ENCODE peak calls at places on chromosome 3, in ten cellular contexts. Y is lower lobe of right lung; O is OCI-LY7; H is CD4-positive, alpha-beta memory T cell; J is ovary; N is sigmoid colon; U is neuronal stem cell; R is adrenal gland; P is heart right ventricle; T is psoas muscle. S is an unnamed sample.

GRCh38 chr3:14410501-14411165 is 8.2 kb downstream of the SLC6A6 start:
- DNase-seq in U (no peak), T (no peak), Y (peak; percentile 76), N (no peak), P (no peak), H (no peak), R (peak; percentile 93), J (no peak), O (peak; percentile 62), S (peak; percentile 74)

GRCh38 chr3:11085078-11085840 is 69.0 kb upstream of the HRH1 start:
- DNase-seq in N (no peak), Y (no peak), P (no peak), T (no peak), H (no peak), J (no peak), U (no peak), O (no peak), R (no peak), S (no peak)

GRCh38 chr3:137065381-137065780 is 107.6 kb downstream of the IL20RB start:
- DNase-seq in P (no peak), Y (no peak), N (no peak), O (no peak), R (no peak), H (no peak), U (no peak), T (no peak), J (no peak), S (peak; percentile 43)

GRCh38 chr3:151787626-151788025 is 26.3 kb upstream of the AADAC start:
- DNase-seq in J (no peak), Y (no peak), P (no peak), U (no peak), H (no peak), T (no peak), O (no peak), R (no peak), N (no peak), S (no peak)

GRCh38 chr3:169668081-169668956 is 4.8 kb upstream of the MECOM start:
- DNase-seq in O (no peak), H (peak; percentile 11), P (peak; percentile 50), T (peak; percentile 62), U (peak; percentile 52), R (no peak), Y (peak; percentile 68), N (no peak), J (peak; percentile 33), S (no peak)

GRCh38 chr3:137647179-137647578 is 116.9 kb upstream of the SOX14 start:
- DNase-seq in U (no peak), H (no peak), Y (no peak), O (no peak), J (no peak), T (no peak), N (no peak), P (no peak), R (no peak), S (no peak)

GRCh38 chr3:181066688-181067087 is 77.2 kb upstream of the DNAJC19 start:
- DNase-seq in U (no peak), N (no peak), T (no peak), O (no peak), R (no peak), Y (no peak), P (no peak), J (no peak), H (no peak), S (no peak)

GRCh38 chr3:10162147-10162546 is 2.6 kb upstream of the IRAK2 start:
- DNase-seq in J (no peak), N (no peak), R (no peak), T (no peak), O (peak; percentile 45), U (no peak), H (no peak), Y (no peak), P (no peak), S (no peak)

GRCh38 chr3:188241072-188241471 is 87.1 kb downstream of the LPP start:
- DNase-seq in R (no peak), O (peak; percentile 62), H (no peak), Y (no peak), N (peak; percentile 85), U (no peak), P (peak; percentile 32), J (peak; percentile 53), T (peak; percentile 89), S (no peak)

GRCh38 chr3:37554364-37554763 is 307.3 kb upstream of the CTDSPL start:
- DNase-seq in R (no peak), P (no peak), O (no peak), N (no peak), J (no peak), T (no peak), H (no peak), Y (no peak), U (no peak), S (no peak)

GRCh38 chr3:136353461-136353860 is 103.3 kb downstream of the PCCB start:
- DNase-seq in J (no peak), N (no peak), T (no peak), R (no peak), P (no peak), O (no peak), Y (no peak), U (no peak), H (no peak), S (no peak)

GRCh38 chr3:57094606-57095005 is 34.1 kb downstream of the SPATA12 start:
- DNase-seq in P (no peak), H (no peak), N (no peak), Y (no peak), J (no peak), O (no peak), T (no peak), U (no peak), R (no peak), S (no peak)

GRCh38 chr3:195160257-195160898 is 110.6 kb downstream of the XXYLT1 start:
- DNase-seq in N (no peak), O (no peak), R (no peak), P (no peak), Y (no peak), T (no peak), U (no peak), H (no peak), J (no peak), S (no peak)

GRCh38 chr3:43613980-43614379 is 7.8 kb downstream of the ANO10 start:
- DNase-seq in N (no peak), U (no peak), P (no peak), R (no peak), O (no peak), J (no peak), Y (no peak), T (no peak), H (no peak), S (no peak)
- H3K4me1 ChIP-seq in N (no peaks in the 10 kb centered on the region), U (no peaks in the 10 kb centered on the region), P (no peaks in the 10 kb centered on the region), R (no peaks in the 10 kb centered on the region), O (no peaks in the 10 kb centered on the region), J (no peaks in the 10 kb centered on the region), Y (no peaks in the 10 kb centered on the region), T (peaks cover 10% of the 10 kb centered on the region), H (no peaks in the 10 kb centered on the region), S (peaks cover 2% of the 10 kb centered on the region)

GRCh38 chr3:159858650-159859049 is 130.0 kb upstream of the IL12A start:
- DNase-seq in P (no peak), N (no peak), U (no peak), O (no peak), Y (no peak), H (no peak), R (no peak), T (no peak), J (no peak), S (no peak)

GRCh38 chr3:159860727-159861126 is 127.9 kb upstream of the IL12A start:
- DNase-seq in Y (no peak), T (no peak), H (no peak), U (no peak), N (no peak), J (no peak), P (no peak), R (no peak), O (peak; percentile 4), S (no peak)

GRCh38 chr3:159860269-159860668 is 128.4 kb upstream of the IL12A start:
- DNase-seq in O (no peak), H (no peak), Y (no peak), J (no peak), R (no peak), T (no peak), U (no peak), N (no peak), P (no peak), S (no peak)

GRCh38 chr3:159859836-159860235 is 128.8 kb upstream of the IL12A start:
- DNase-seq in J (no peak), N (no peak), P (no peak), O (no peak), T (no peak), U (no peak), H (no peak), Y (no peak), R (no peak), S (no peak)

GRCh38 chr3:159859424-159859823 is 129.2 kb upstream of the IL12A start:
- DNase-seq in N (no peak), J (no peak), Y (no peak), T (no peak), H (no peak), U (no peak), R (no peak), P (no peak), O (no peak), S (no peak)
- H3K4me1 ChIP-seq in N (no peaks in the 10 kb centered on the region), J (peaks cover 1% of the 10 kb centered on the region), Y (peaks cover 59% of the 10 kb centered on the region), T (peaks cover 76% of the 10 kb centered on the region), H (no peaks in the 10 kb centered on the region), U (peaks cover 30% of the 10 kb centered on the region), R (no peaks in the 10 kb centered on the region), P (peaks cover 97% of the 10 kb centered on the region), O (no peaks in the 10 kb centered on the region), S (peaks cover 61% of the 10 kb centered on the region)

GRCh38 chr3:55163421-55163820 is 235.6 kb upstream of the LRTM1 start:
- DNase-seq in H (no peak), O (no peak), N (no peak), R (no peak), J (no peak), Y (no peak), T (no peak), P (no peak), U (no peak), S (no peak)

GRCh38 chr3:55164876-55165275 is 237.0 kb upstream of the LRTM1 start:
- DNase-seq in R (no peak), H (no peak), U (no peak), T (no peak), J (no peak), N (no peak), O (no peak), P (no peak), Y (no peak), S (no peak)

GRCh38 chr3:55165278-55165677 is 237.4 kb upstream of the LRTM1 start:
- DNase-seq in R (no peak), J (no peak), H (no peak), O (no peak), U (no peak), Y (no peak), N (no peak), T (no peak), P (no peak), S (no peak)

GRCh38 chr3:55165704-55166103 is 237.8 kb upstream of the LRTM1 start:
- DNase-seq in P (no peak), R (no peak), Y (no peak), J (no peak), T (no peak), N (no peak), H (no peak), U (no peak), O (no peak), S (no peak)

GRCh38 chr3:55164191-55164590 is 236.3 kb upstream of the LRTM1 start:
- DNase-seq in P (no peak), N (no peak), J (no peak), H (no peak), R (no peak), T (no peak), Y (no peak), U (no peak), O (no peak), S (no peak)
- H3K4me1 ChIP-seq in P (peaks cover 11% of the 10 kb centered on the region), N (no peaks in the 10 kb centered on the region), J (peaks cover 2% of the 10 kb centered on the region), H (no peaks in the 10 kb centered on the region), R (no peaks in the 10 kb centered on the region), T (no peaks in the 10 kb centered on the region), Y (no peaks in the 10 kb centered on the region), U (peaks cover 4% of the 10 kb centered on the region), O (peaks cover 19% of the 10 kb centered on the region), S (no peaks in the 10 kb centered on the region)

GRCh38 chr3:123094492-123094891 is 27.7 kb downstream of the PDIA5 start:
- DNase-seq in T (no peak), Y (no peak), P (no peak), R (no peak), N (no peak), U (no peak), H (no peak), O (no peak), J (no peak), S (no peak)
- H3K4me1 ChIP-seq in T (peaks cover 37% of the 10 kb centered on the region), Y (peaks cover 42% of the 10 kb centered on the region), P (peaks cover 56% of the 10 kb centered on the region), R (peaks cover 41% of the 10 kb centered on the region), N (no peaks in the 10 kb centered on the region), U (peaks cover 23% of the 10 kb centered on the region), H (peaks cover 15% of the 10 kb centered on the region), O (no peaks in the 10 kb centered on the region), J (peaks cover 43% of the 10 kb centered on the region), S (no peaks in the 10 kb centered on the region)